ENCODE peak calls at places on chromosome 22, in six cellular contexts. L is A549, R is aorta, I is mesenchymal stem cell, Z is spleen, C is left ventricle myocardium inferior. P is an unnamed sample. For H3K4me1, the result is how much of the 10 kb centered on the place peaks cover.

GRCh38 chr22:24727218-24727851 is 47.2 kb downstream of the PIWIL3 start:
- DNase-seq in Z (no peak), C (no peak), R (no peak), I (peak), L (peak), P (peak)

GRCh38 chr22:48433647-48434046 is 1394.0 kb downstream of the BRD1 start:
- DNase-seq in L (no peak), I (no peak), Z (peak), C (no peak), R (peak), P (no peak)

GRCh38 chr22:32396746-32397145 is 15.3 kb downstream of the RTCB start:
- DNase-seq in L (no peak), I (no peak), Z (no peak), R (no peak), C (no peak), P (no peak)

GRCh38 chr22:49449811-49450386 is 377.8 kb downstream of the BRD1 start:
- DNase-seq in R (no peak), C (no peak), I (no peak), Z (no peak), L (no peak), P (no peak)

GRCh38 chr22:24244144-24244787 is 616 bp downstream of the GGT5 start:
- DNase-seq in I (peak), L (no peak), C (peak), R (peak), Z (peak), P (peak)

GRCh38 chr22:24752091-24752623 is 22.4 kb downstream of the PIWIL3 start:
- DNase-seq in C (no peak), Z (no peak), I (no peak), L (no peak), R (no peak), P (no peak)

GRCh38 chr22:30223303-30223702 is 23.3 kb downstream of the LIF start:
- DNase-seq in C (no peak), Z (no peak), L (no peak), I (no peak), R (no peak), P (no peak)

GRCh38 chr22:48180631-48181030 is 1418.2 kb downstream of the TBC1D22A start:
- DNase-seq in C (no peak), I (no peak), R (no peak), L (no peak), Z (no peak), P (no peak)

DNA sequence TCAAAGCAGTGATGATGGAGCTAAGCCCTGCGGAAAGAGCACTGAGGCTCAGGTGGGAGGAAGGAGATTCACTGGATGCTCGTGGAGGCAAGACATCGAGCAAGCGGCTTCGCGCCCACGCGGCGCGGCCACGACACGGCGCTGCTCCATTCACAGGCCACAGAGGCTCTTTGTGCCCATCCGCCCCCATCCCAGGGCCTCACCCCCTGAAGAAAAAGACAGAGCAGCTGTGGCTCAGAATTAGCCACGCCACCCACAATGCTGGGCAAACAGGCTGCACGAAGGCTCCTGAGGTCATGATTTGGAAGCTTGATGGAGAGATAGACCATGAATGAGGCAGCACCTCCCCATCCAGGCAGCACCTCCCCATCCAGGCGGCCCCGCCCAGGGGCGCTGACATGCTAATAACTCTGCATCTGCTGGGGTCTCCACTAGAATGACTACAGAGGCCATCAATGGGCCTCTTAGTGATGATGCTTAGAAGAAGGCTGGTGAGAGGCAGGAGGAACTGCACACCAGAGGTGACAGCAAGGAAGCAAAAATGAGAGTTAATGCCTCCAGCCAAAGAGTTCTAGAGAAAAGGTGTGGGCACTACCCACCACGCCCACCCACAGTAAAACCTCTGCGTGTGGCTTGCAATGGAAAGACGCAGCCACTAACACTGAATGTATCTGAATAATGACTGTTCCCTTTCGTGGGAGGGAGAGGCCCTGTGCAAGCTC is 43.5 kb downstream of the MYH9 start:
- DNase-seq in Z (no peak), L (no peak), C (no peak), I (no peak), R (no peak), P (no peak)
- H3K4me1 ChIP-seq in Z (half or more), L (half or more), C (half or more), I (under half), R (under half), P (half or more)

GRCh38 chr22:38080468-38080846 is 3.5 kb downstream of the SLC16A8 start:
- DNase-seq in L (no peak), I (no peak), C (no peak), Z (no peak), R (no peak), P (no peak)

GRCh38 chr22:38082986-38083710 is 836 bp downstream of the SLC16A8 start:
- DNase-seq in I (no peak), R (peak), Z (no peak), L (no peak), C (no peak), P (no peak)

GRCh38 chr22:38081636-38081940 is 2.4 kb downstream of the SLC16A8 start:
- DNase-seq in C (no peak), R (peak), L (no peak), Z (no peak), I (no peak), P (no peak)

GRCh38 chr22:38080847-38081635 is 2.9 kb downstream of the SLC16A8 start:
- DNase-seq in Z (peak), L (no peak), I (peak), R (peak), C (peak), P (peak)

DNA sequence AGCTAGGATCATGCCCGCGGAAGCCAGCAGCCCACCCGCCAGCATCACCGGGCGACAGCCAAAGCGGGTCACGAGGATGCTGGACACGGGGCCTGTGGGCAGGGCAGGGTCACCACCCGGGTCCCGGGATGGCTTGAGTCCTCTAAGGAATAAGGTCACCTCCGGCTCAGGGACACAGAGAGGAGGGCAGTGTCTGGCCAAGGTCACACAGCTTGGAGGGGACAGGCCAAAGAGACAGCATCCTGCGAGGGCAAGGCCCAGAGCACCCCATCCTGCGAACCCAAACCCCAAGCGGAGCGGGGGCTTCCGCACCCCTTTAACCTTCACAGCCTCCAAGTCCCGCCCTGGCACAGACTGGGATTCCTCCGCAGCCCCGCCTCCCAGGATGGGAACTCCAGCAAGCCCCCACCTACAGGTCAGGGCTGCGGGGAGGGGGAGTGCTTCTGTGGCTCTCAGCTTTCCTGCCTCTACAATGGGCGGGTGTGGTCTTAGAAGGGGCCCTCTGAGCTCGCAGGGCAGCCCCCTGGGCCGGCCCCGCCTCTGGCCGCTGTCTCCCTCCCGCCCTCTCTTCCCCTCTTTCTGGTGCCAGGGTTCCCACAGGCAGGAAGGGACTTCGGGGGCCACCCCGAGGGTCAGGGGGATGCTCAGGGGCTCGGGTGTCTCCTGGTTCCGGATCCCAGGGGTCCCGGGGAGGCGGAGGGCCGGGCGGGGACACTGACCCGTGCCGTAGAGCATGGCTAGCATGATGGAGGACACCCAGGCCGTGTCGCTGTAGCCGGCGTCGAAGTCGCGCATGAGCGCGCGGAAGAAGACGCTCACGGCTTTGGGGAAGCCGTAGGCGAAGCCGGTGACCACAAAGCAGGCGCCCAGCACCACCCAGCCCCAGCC is 1.8 kb downstream of the SLC16A8 start:
- DNase-seq in I (no peak), R (peak), C (no peak), Z (no peak), L (no peak), P (no peak)
- H3K4me1 ChIP-seq in I (under half), R (under half), C (under half), Z (under half), L (under half), P (under half)

GRCh38 chr22:44684506-44685383 is 17.3 kb upstream of the PRR5 start:
- DNase-seq in I (peak), C (peak), R (peak), L (peak), Z (peak), P (peak)

GRCh38 chr22:44683881-44684280 is 18.1 kb upstream of the PRR5 start:
- DNase-seq in Z (no peak), R (no peak), L (no peak), I (no peak), C (no peak), P (no peak)

GRCh38 chr22:44686873-44687600 is 15.0 kb upstream of the PRR5 start:
- DNase-seq in R (no peak), I (peak), L (no peak), C (no peak), Z (no peak), P (no peak)

GRCh38 chr22:44683237-44683636 is 18.8 kb upstream of the PRR5 start:
- DNase-seq in R (no peak), I (no peak), L (no peak), C (no peak), Z (no peak), P (no peak)

DNA sequence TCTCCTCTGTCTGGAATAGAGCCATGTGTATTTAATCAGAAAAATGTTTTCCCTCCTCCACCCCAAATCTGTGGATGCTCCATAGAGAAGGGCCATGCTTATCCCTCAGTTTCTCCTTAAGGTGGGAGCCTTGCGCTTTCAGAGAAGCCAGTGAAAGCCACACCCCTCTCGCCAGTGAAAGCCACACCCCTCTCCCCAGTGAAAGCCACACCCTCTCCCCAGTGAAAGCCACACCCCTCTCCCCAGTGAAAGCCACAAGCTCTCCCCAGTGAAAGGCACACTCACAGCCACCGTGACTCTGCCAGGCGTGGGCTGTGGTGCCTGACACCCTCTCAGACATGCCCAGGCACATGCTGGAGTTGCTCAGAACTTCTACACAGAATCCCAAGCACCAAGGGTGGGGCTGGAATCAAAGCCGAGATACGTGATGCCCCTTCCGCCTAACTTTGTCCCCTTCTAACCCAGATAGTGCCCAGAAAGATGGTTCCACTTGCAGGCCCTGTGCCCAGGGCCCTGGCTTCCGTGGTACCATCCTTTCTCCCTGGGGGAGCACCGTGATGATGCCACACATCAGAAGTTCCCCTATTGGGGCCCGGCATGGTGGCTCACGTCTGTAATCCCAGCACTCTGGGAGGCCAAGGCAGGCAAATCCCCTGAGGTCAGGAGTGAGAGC is 16.5 kb upstream of the PRR5 start:
- DNase-seq in Z (peak), I (peak), L (peak), R (no peak), C (no peak), P (no peak)
- H3K4me1 ChIP-seq in Z (under half), I (under half), L (under half), R (under half), C (under half), P (under half)

DNA sequence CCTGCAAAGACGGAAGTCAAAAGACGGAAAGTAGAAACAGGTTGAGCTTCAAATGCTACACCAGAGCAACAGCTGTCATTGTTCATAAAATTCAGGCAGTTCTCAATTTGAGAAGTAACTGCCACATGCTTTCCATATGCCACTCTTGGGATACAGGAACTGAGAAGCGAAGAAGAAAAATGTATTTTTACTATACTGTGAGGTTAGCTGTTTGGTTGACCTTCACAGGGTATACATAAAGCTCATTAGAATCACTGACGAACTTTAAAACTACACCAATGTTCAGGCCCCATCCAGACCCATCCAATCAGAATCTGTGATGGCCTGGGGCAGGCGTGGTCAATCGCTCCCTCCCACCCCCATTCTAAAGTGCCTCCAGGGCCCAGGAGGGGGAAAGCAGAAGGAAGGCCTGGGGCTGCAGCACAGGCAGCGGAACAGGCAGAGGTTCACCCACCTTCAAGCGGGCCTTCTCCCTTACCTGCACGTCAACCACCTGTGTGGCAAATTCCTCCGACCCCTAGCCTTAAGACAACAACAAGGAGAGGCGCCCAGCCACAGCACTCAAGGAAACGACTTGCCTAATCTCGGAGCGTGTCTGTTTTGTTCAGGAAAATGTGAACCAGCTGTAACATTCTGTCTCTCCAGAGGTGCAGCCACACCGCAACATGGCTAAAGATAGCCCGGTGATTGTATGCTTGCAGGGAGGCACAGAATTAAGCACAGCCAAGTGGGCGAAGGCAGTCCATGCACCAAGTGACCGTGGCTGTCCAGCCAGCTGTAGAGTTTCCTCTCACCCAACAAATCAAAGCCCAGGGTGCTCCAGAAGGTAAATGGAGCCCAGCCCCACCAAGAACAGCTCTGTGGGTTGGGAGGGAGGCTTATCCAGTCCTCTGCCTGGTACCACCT is 82.6 kb downstream of the MICAL3 start:
- DNase-seq in Z (no peak), I (no peak), L (no peak), R (no peak), C (no peak), P (no peak)
- H3K4me1 ChIP-seq in Z (under half), I (under half), L (under half), R (under half), C (half or more), P (under half)

P was measured in endothelial cell of umbilical vein.